ENCODE peak calls at places on chromosomes 13 and 19, in ten cellular contexts. One of them, this sample, is unnamed.

GRCh38 chr19:47109541-47110375 is 3.8 kb downstream of the ZC3H4 start:
- DNase-seq in H7: no peak
- DNase-seq in neural progenitor cell: no peak
- DNase-seq in AG04450: no peak
- DNase-seq in fibroblast of the aortic adventitia: peak; percentile 58
- DNase-seq in NT2/D1: no peak
- DNase-seq in MM.1S: no peak
- DNase-seq in fibroblast of lung: peak; percentile 65
- DNase-seq in stomach: no peak
- DNase-seq in CD4-positive, CD25-positive, alpha-beta regulatory T cell: peak; percentile 49
- DNase-seq in this sample: no peak

GRCh38 chr13:30708541-30708940 is 26.8 kb upstream of the ALOX5AP start:
- DNase-seq in H7: no peak
- DNase-seq in neural progenitor cell: no peak
- DNase-seq in AG04450: no peak
- DNase-seq in fibroblast of the aortic adventitia: peak; percentile 70
- DNase-seq in NT2/D1: no peak
- DNase-seq in MM.1S: no peak
- DNase-seq in fibroblast of lung: peak; percentile 72
- DNase-seq in stomach: no peak
- DNase-seq in CD4-positive, CD25-positive, alpha-beta regulatory T cell: no peak
- DNase-seq in this sample: no peak

GRCh38 chr13:112748947-112749346 is 59.1 kb downstream of the ATP11A start:
- DNase-seq in H7: no peak
- DNase-seq in neural progenitor cell: no peak
- DNase-seq in AG04450: no peak
- DNase-seq in fibroblast of the aortic adventitia: peak; percentile 67
- DNase-seq in NT2/D1: no peak
- DNase-seq in MM.1S: no peak
- DNase-seq in fibroblast of lung: peak; percentile 13
- DNase-seq in stomach: no peak
- DNase-seq in CD4-positive, CD25-positive, alpha-beta regulatory T cell: no peak
- DNase-seq in this sample: no peak

GRCh38 chr19:1862424-1863307 is 713 bp downstream of the KLF16 start:
- DNase-seq in H7: peak; percentile 91
- DNase-seq in neural progenitor cell: peak; percentile 77
- DNase-seq in AG04450: no peak
- DNase-seq in fibroblast of the aortic adventitia: no peak
- DNase-seq in NT2/D1: no peak
- DNase-seq in MM.1S: peak; percentile 54
- DNase-seq in fibroblast of lung: no peak
- DNase-seq in stomach: no peak
- DNase-seq in CD4-positive, CD25-positive, alpha-beta regulatory T cell: peak; percentile 63
- DNase-seq in this sample: no peak

GRCh38 chr13:102538938-102539337 is 57.8 kb upstream of the TPP2 start:
- DNase-seq in H7: no peak
- DNase-seq in neural progenitor cell: no peak
- DNase-seq in AG04450: no peak
- DNase-seq in fibroblast of the aortic adventitia: no peak
- DNase-seq in NT2/D1: no peak
- DNase-seq in MM.1S: no peak
- DNase-seq in fibroblast of lung: no peak
- DNase-seq in stomach: no peak
- DNase-seq in CD4-positive, CD25-positive, alpha-beta regulatory T cell: no peak
- DNase-seq in this sample: no peak

GRCh38 chr13:44231786-44232516 is 141.7 kb upstream of the SERP2 start:
- DNase-seq in H7: peak; percentile 76
- DNase-seq in neural progenitor cell: no peak
- DNase-seq in AG04450: peak; percentile 74
- DNase-seq in fibroblast of the aortic adventitia: peak; percentile 99
- DNase-seq in NT2/D1: peak; percentile 88
- DNase-seq in MM.1S: no peak
- DNase-seq in fibroblast of lung: peak; percentile 95
- DNase-seq in stomach: peak; percentile 82
- DNase-seq in CD4-positive, CD25-positive, alpha-beta regulatory T cell: no peak
- DNase-seq in this sample: no peak

GRCh38 chr13:62643007-62643483 is 1227.4 kb upstream of the PCDH20 start:
- DNase-seq in H7: no peak
- DNase-seq in neural progenitor cell: no peak
- DNase-seq in AG04450: no peak
- DNase-seq in fibroblast of the aortic adventitia: no peak
- DNase-seq in NT2/D1: no peak
- DNase-seq in MM.1S: no peak
- DNase-seq in fibroblast of lung: peak; percentile 41
- DNase-seq in stomach: no peak
- DNase-seq in CD4-positive, CD25-positive, alpha-beta regulatory T cell: no peak
- DNase-seq in this sample: no peak

GRCh38 chr19:17748884-17749638 is 2.2 kb upstream of the FCHO1 start:
- DNase-seq in H7: peak; percentile 38
- DNase-seq in neural progenitor cell: no peak
- DNase-seq in AG04450: no peak
- DNase-seq in fibroblast of the aortic adventitia: no peak
- DNase-seq in NT2/D1: no peak
- DNase-seq in MM.1S: no peak
- DNase-seq in fibroblast of lung: no peak
- DNase-seq in stomach: no peak
- DNase-seq in CD4-positive, CD25-positive, alpha-beta regulatory T cell: no peak
- DNase-seq in this sample: no peak

GRCh38 chr19:3857449-3858003 is 11.3 kb downstream of the ZFR2 start:
- DNase-seq in H7: no peak
- DNase-seq in neural progenitor cell: no peak
- DNase-seq in AG04450: no peak
- DNase-seq in fibroblast of the aortic adventitia: no peak
- DNase-seq in NT2/D1: no peak
- DNase-seq in MM.1S: no peak
- DNase-seq in fibroblast of lung: no peak
- DNase-seq in stomach: no peak
- DNase-seq in CD4-positive, CD25-positive, alpha-beta regulatory T cell: no peak
- DNase-seq in this sample: peak; percentile 28

GRCh38 chr19:49098795-49099194 is 13.5 kb downstream of the SNRNP70 start:
- DNase-seq in H7: no peak
- DNase-seq in neural progenitor cell: no peak
- DNase-seq in AG04450: no peak
- DNase-seq in fibroblast of the aortic adventitia: no peak
- DNase-seq in NT2/D1: no peak
- DNase-seq in MM.1S: no peak
- DNase-seq in fibroblast of lung: no peak
- DNase-seq in stomach: peak; percentile 53
- DNase-seq in CD4-positive, CD25-positive, alpha-beta regulatory T cell: no peak
- DNase-seq in this sample: no peak

DNA sequence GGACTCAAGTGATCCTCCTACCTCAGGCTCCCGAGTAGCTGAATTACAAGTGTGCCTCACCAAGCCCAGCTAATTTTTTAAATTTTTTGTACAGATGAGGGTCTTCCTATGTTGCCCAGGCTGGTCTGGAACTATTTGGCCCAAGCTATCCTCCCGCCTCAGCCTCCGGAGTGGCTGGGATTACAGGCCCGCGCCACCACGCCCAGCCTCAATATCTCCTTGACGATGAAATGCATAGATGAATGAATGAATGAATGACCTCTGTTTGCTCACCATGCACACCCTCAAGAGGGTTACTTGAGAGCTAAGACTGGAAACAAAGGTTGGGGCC is 14.9 kb upstream of the AP1M2 start:
- DNase-seq in H7: no peak
- DNase-seq in neural progenitor cell: no peak
- DNase-seq in AG04450: no peak
- DNase-seq in fibroblast of the aortic adventitia: no peak
- DNase-seq in NT2/D1: no peak
- DNase-seq in MM.1S: no peak
- DNase-seq in fibroblast of lung: no peak
- DNase-seq in stomach: no peak
- DNase-seq in CD4-positive, CD25-positive, alpha-beta regulatory T cell: no peak
- DNase-seq in this sample: peak; percentile 58
- H3K4me3 ChIP-seq in H7: no peak overlapping the region
- H3K4me3 ChIP-seq in neural progenitor cell: peak overlapping the region; percentile 98
- H3K4me3 ChIP-seq in AG04450: no peak overlapping the region
- H3K4me3 ChIP-seq in fibroblast of the aortic adventitia: peak overlapping the region; percentile 31
- H3K4me3 ChIP-seq in NT2/D1: no peak overlapping the region
- H3K4me3 ChIP-seq in MM.1S: no peak overlapping the region
- H3K4me3 ChIP-seq in fibroblast of lung: no peak overlapping the region
- H3K4me3 ChIP-seq in stomach: peak overlapping the region; percentile 91
- H3K4me3 ChIP-seq in CD4-positive, CD25-positive, alpha-beta regulatory T cell: no peak overlapping the region
- H3K4me3 ChIP-seq in this sample: no peak overlapping the region

GRCh38 chr13:94967183-94968039 is 255.1 kb upstream of the SOX21 start:
- DNase-seq in H7: peak; percentile 76
- DNase-seq in neural progenitor cell: peak; percentile 85
- DNase-seq in AG04450: no peak
- DNase-seq in fibroblast of the aortic adventitia: peak; percentile 8
- DNase-seq in NT2/D1: no peak
- DNase-seq in MM.1S: peak; percentile 25
- DNase-seq in fibroblast of lung: peak; percentile 20
- DNase-seq in stomach: peak; percentile 29
- DNase-seq in CD4-positive, CD25-positive, alpha-beta regulatory T cell: no peak
- DNase-seq in this sample: no peak
- H3K4me3 ChIP-seq in H7: peak overlapping the region; percentile 71
- H3K4me3 ChIP-seq in neural progenitor cell: peak overlapping the region; percentile 67
- H3K4me3 ChIP-seq in AG04450: peak overlapping the region; percentile 17
- H3K4me3 ChIP-seq in fibroblast of the aortic adventitia: peak overlapping the region; percentile 44
- H3K4me3 ChIP-seq in NT2/D1: peak overlapping the region; percentile 57
- H3K4me3 ChIP-seq in MM.1S: no peak overlapping the region
- H3K4me3 ChIP-seq in fibroblast of lung: no peak overlapping the region
- H3K4me3 ChIP-seq in stomach: peak overlapping the region; percentile 33
- H3K4me3 ChIP-seq in CD4-positive, CD25-positive, alpha-beta regulatory T cell: no peak overlapping the region
- H3K4me3 ChIP-seq in this sample: no peak overlapping the region

GRCh38 chr19:35544110-35544802 is 1.2 kb upstream of the TMEM147 start:
- DNase-seq in H7: no peak
- DNase-seq in neural progenitor cell: no peak
- DNase-seq in AG04450: no peak
- DNase-seq in fibroblast of the aortic adventitia: no peak
- DNase-seq in NT2/D1: no peak
- DNase-seq in MM.1S: no peak
- DNase-seq in fibroblast of lung: no peak
- DNase-seq in stomach: no peak
- DNase-seq in CD4-positive, CD25-positive, alpha-beta regulatory T cell: no peak
- DNase-seq in this sample: no peak
- H3K4me3 ChIP-seq in H7: peak overlapping the region; percentile 94
- H3K4me3 ChIP-seq in neural progenitor cell: peak overlapping the region; percentile 82
- H3K4me3 ChIP-seq in AG04450: peak overlapping the region; percentile 88
- H3K4me3 ChIP-seq in fibroblast of the aortic adventitia: peak overlapping the region; percentile 90
- H3K4me3 ChIP-seq in NT2/D1: peak overlapping the region; percentile 91
- H3K4me3 ChIP-seq in MM.1S: peak overlapping the region; percentile 82
- H3K4me3 ChIP-seq in fibroblast of lung: peak overlapping the region; percentile 71
- H3K4me3 ChIP-seq in stomach: peak overlapping the region; percentile 87
- H3K4me3 ChIP-seq in CD4-positive, CD25-positive, alpha-beta regulatory T cell: peak overlapping the region; percentile 78
- H3K4me3 ChIP-seq in this sample: peak overlapping the region; percentile 85

GRCh38 chr19:35000647-35001501 is 751 bp downstream of the GRAMD1A start:
- DNase-seq in H7: no peak
- DNase-seq in neural progenitor cell: peak; percentile 43
- DNase-seq in AG04450: no peak
- DNase-seq in fibroblast of the aortic adventitia: peak; percentile 41
- DNase-seq in NT2/D1: no peak
- DNase-seq in MM.1S: peak; percentile 41
- DNase-seq in fibroblast of lung: peak; percentile 61
- DNase-seq in stomach: no peak
- DNase-seq in CD4-positive, CD25-positive, alpha-beta regulatory T cell: peak; percentile 71
- DNase-seq in this sample: peak; percentile 71

GRCh38 chr19:35000338-35000646 is 169 bp downstream of the GRAMD1A start:
- DNase-seq in H7: no peak
- DNase-seq in neural progenitor cell: no peak
- DNase-seq in AG04450: no peak
- DNase-seq in fibroblast of the aortic adventitia: no peak
- DNase-seq in NT2/D1: no peak
- DNase-seq in MM.1S: no peak
- DNase-seq in fibroblast of lung: no peak
- DNase-seq in stomach: no peak
- DNase-seq in CD4-positive, CD25-positive, alpha-beta regulatory T cell: no peak
- DNase-seq in this sample: no peak

GRCh38 chr19:35004517-35005255 is 4.6 kb downstream of the GRAMD1A start:
- DNase-seq in H7: peak; percentile 21
- DNase-seq in neural progenitor cell: no peak
- DNase-seq in AG04450: no peak
- DNase-seq in fibroblast of the aortic adventitia: no peak
- DNase-seq in NT2/D1: no peak
- DNase-seq in MM.1S: no peak
- DNase-seq in fibroblast of lung: no peak
- DNase-seq in stomach: no peak
- DNase-seq in CD4-positive, CD25-positive, alpha-beta regulatory T cell: no peak
- DNase-seq in this sample: no peak

GRCh38 chr19:34999498-35000337 is at the start of gene GRAMD1A:
- DNase-seq in H7: peak; percentile 99
- DNase-seq in neural progenitor cell: peak; percentile 94
- DNase-seq in AG04450: peak; percentile 58
- DNase-seq in fibroblast of the aortic adventitia: peak; percentile 83
- DNase-seq in NT2/D1: peak; percentile 69
- DNase-seq in MM.1S: peak; percentile 61
- DNase-seq in fibroblast of lung: peak; percentile 87
- DNase-seq in stomach: peak; percentile 92
- DNase-seq in CD4-positive, CD25-positive, alpha-beta regulatory T cell: peak; percentile 61
- DNase-seq in this sample: peak; percentile 41

DNA sequence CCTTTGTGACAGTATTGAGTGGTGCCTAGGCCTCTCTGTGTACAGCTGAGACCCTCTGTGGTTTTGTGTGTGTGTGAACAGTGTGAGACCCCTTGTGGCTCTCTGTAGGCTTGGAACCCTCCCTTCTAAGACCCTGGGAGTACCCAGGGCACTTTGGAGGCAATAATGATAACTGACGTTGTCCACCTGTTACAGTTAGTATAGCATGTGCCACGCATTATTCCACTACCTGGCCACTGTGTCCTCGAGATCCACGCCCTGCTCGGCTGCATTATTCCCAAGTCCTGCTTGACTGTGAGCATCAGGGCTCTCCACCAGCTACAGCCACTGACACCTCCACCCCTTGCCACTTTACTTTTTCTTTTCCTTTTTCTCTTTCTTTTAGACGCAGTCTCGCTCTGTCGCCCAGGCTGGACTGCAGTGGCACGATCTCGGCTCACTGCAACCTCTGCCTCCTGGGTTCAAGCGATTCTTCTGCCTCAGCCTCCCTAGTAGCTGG is 2.0 kb downstream of the GRAMD1A start:
- DNase-seq in H7: no peak
- DNase-seq in neural progenitor cell: no peak
- DNase-seq in AG04450: no peak
- DNase-seq in fibroblast of the aortic adventitia: no peak
- DNase-seq in NT2/D1: no peak
- DNase-seq in MM.1S: no peak
- DNase-seq in fibroblast of lung: no peak
- DNase-seq in stomach: no peak
- DNase-seq in CD4-positive, CD25-positive, alpha-beta regulatory T cell: no peak
- DNase-seq in this sample: no peak
- H3K4me3 ChIP-seq in H7: peak overlapping the region; percentile 94
- H3K4me3 ChIP-seq in neural progenitor cell: no peak overlapping the region
- H3K4me3 ChIP-seq in AG04450: peak overlapping the region; percentile 5
- H3K4me3 ChIP-seq in fibroblast of the aortic adventitia: peak overlapping the region; percentile 13
- H3K4me3 ChIP-seq in NT2/D1: no peak overlapping the region
- H3K4me3 ChIP-seq in MM.1S: no peak overlapping the region
- H3K4me3 ChIP-seq in fibroblast of lung: no peak overlapping the region
- H3K4me3 ChIP-seq in stomach: no peak overlapping the region
- H3K4me3 ChIP-seq in CD4-positive, CD25-positive, alpha-beta regulatory T cell: peak overlapping the region; percentile 82
- H3K4me3 ChIP-seq in this sample: no peak overlapping the region

This sample was measured in Jurkat, Clone E6-1.